ENCODE peak calls at places on chromosomes 11 and 22, in six cellular contexts. S, N, M, T, W and G are unnamed samples.

GRCh38 chr22:37197451-37198289 is 9.6 kb upstream of the C1QTNF6 start:
- DNase-seq in S (no peak), N (peak), M (peak), T (no peak), W (peak), G (no peak)

GRCh38 chr11:6646631-6647281 is 8.9 kb downstream of the DCHS1 start:
- DNase-seq in S (no peak), N (no peak), M (no peak), T (peak), W (peak), G (peak)

GRCh38 chr22:20437253-20438065 is at the start of gene SCARF2:
- DNase-seq in S (no peak), N (no peak), M (no peak), T (peak), W (peak), G (no peak)

GRCh38 chr22:38824587-38824986 is 19.2 kb downstream of the NPTXR start:
- DNase-seq in S (peak), N (peak), M (no peak), T (peak), W (peak), G (peak)

GRCh38 chr22:38477515-38477914 is 9.6 kb downstream of the KDELR3 start:
- DNase-seq in S (no peak), N (no peak), M (no peak), T (no peak), W (no peak), G (no peak)

GRCh38 chr11:46727952-46728658 is 9.1 kb downstream of the F2 start:
- DNase-seq in S (no peak), N (no peak), M (no peak), T (no peak), W (no peak), G (no peak)

GRCh38 chr11:128686745-128687177 is 7.1 kb upstream of the FLI1 start:
- DNase-seq in S (no peak), N (no peak), M (no peak), T (peak), W (peak), G (no peak)

GRCh38 chr11:8178297-8178696 is 9.5 kb upstream of the RIC3 start:
- DNase-seq in S (no peak), N (no peak), M (no peak), T (no peak), W (no peak), G (no peak)

GRCh38 chr11:114563077-114563476 is 3.4 kb upstream of the NXPE1 start:
- DNase-seq in S (no peak), N (no peak), M (peak), T (no peak), W (no peak), G (no peak)

GRCh38 chr11:59710136-59710847 is 3.4 kb downstream of the OR10V1 start:
- DNase-seq in S (peak), N (no peak), M (no peak), T (no peak), W (no peak), G (no peak)

GRCh38 chr11:121435796-121436511 is 16.2 kb upstream of the SORL1 start:
- DNase-seq in S (no peak), N (no peak), M (no peak), T (no peak), W (no peak), G (no peak)

GRCh38 chr22:42813501-42813900 is 43.6 kb downstream of the ARFGAP3 start:
- DNase-seq in S (no peak), N (no peak), M (no peak), T (no peak), W (no peak), G (no peak)

GRCh38 chr11:86814775-86815174 is 14.4 kb downstream of the PRSS23 start:
- DNase-seq in S (no peak), N (no peak), M (no peak), T (no peak), W (no peak), G (no peak)

GRCh38 chr11:115144014-115144413 is 360.2 kb downstream of the CADM1 start:
- DNase-seq in S (no peak), N (no peak), M (no peak), T (no peak), W (no peak), G (no peak)

GRCh38 chr11:120136356-120136755 is 1.6 kb downstream of the TRIM29 start:
- DNase-seq in S (no peak), N (no peak), M (no peak), T (no peak), W (no peak), G (no peak)

GRCh38 chr11:73340164-73340563 is 32.1 kb downstream of the ARHGEF17 start:
- DNase-seq in S (no peak), N (no peak), M (no peak), T (no peak), W (no peak), G (no peak)

GRCh38 chr11:12303431-12304149 is 73.8 kb upstream of the PARVA start:
- DNase-seq in S (no peak), N (no peak), M (no peak), T (no peak), W (no peak), G (no peak)

GRCh38 chr11:129333873-129334272 is 41.8 kb upstream of the BARX2 start:
- DNase-seq in S (no peak), N (no peak), M (no peak), T (no peak), W (no peak), G (no peak)

GRCh38 chr11:113896156-113896879 is 8.3 kb upstream of the HTR3B start:
- DNase-seq in S (no peak), N (peak), M (peak), T (no peak), W (no peak), G (no peak)

GRCh38 chr11:84420261-84420660 is 1134.1 kb upstream of the CCDC90B start:
- DNase-seq in S (no peak), N (no peak), M (no peak), T (no peak), W (no peak), G (no peak)

GRCh38 chr11:3169235-3169951 is 4.3 kb upstream of the OSBPL5 start:
- DNase-seq in S (no peak), N (peak), M (peak), T (peak), W (peak), G (no peak)

GRCh38 chr11:69309800-69310280 is 15.9 kb downstream of the MYEOV start:
- DNase-seq in S (no peak), N (no peak), M (no peak), T (no peak), W (no peak), G (no peak)

GRCh38 chr11:94664336-94664735 is 97.2 kb downstream of the PIWIL4 start:
- DNase-seq in S (no peak), N (peak), M (peak), T (no peak), W (no peak), G (no peak)

GRCh38 chr11:6022954-6023353 is 7.6 kb downstream of the OR56A1 start:
- DNase-seq in S (peak), N (peak), M (peak), T (no peak), W (no peak), G (no peak)

GRCh38 chr11:125954123-125954944 is 8.5 kb downstream of the VSIG10L2 start:
- DNase-seq in S (no peak), N (no peak), M (no peak), T (no peak), W (no peak), G (no peak)

GRCh38 chr11:108788565-108789199 is 123.8 kb downstream of the DDX10 start:
- DNase-seq in S (no peak), N (peak), M (peak), T (no peak), W (no peak), G (no peak)

GRCh38 chr11:67073908-67074307 is 17.3 kb downstream of the RHOD start:
- DNase-seq in S (no peak), N (no peak), M (no peak), T (no peak), W (no peak), G (no peak)

GRCh38 chr11:71428861-71429435 is 19.2 kb downstream of the DHCR7 start:
- DNase-seq in S (no peak), N (no peak), M (no peak), T (peak), W (no peak), G (no peak)

GRCh38 chr11:71423181-71423790 is 24.9 kb downstream of the DHCR7 start:
- DNase-seq in S (peak), N (no peak), M (no peak), T (no peak), W (no peak), G (no peak)

GRCh38 chr11:71426413-71426812 is 21.8 kb downstream of the DHCR7 start:
- DNase-seq in S (no peak), N (no peak), M (no peak), T (no peak), W (no peak), G (no peak)

GRCh38 chr11:71425851-71426250 is 22.3 kb downstream of the DHCR7 start:
- DNase-seq in S (no peak), N (no peak), M (no peak), T (no peak), W (no peak), G (no peak)

DNA sequence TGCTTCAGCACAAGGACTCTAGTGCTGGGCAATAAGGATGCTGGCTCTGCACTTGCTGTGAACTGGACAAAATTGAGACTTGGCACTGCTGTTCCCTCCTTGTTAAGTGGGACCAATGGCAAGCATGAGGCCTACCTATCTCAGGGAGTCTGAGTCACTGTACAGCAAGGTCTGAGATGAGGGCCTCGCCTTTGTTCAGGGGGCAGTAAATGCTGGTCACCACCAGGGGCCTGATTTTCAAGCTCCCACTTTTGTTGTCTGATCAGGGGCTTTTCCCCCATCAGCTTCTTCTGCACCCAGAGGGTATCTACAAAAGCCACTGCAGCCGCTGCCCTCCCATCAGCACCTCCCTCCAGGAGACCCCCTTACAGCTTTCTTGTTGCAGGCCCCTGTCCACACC is 22.8 kb downstream of the DHCR7 start:
- DNase-seq in S (no peak), N (no peak), M (no peak), T (no peak), W (no peak), G (no peak)
- TF ChIP-seq CTCF in S (peak), N (no peak), M (no peak), T (no peak), W (no peak), G (no peak)

DNA sequence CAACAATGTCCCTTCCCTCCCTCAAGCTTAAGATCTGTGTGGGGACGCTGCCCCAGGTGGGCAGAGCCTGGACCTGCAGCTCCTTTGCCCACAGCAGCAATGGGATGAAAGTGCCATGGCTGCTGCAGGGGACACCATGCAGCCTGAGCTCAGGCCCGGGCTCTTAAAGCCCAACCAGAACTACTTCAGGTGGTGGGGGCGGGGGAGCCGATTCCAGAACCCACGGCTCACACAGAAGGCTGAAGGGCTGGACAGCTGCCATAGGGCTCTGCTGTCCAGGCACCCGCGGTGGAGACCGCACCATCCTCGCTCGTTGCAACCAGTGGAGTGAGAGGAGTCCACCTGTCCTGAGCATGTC is 12.5 kb downstream of the CHID1 start:
- DNase-seq in S (no peak), N (peak), M (peak), T (no peak), W (no peak), G (no peak)
- TF ChIP-seq CTCF in S (peak), N (no peak), M (peak), T (peak), W (no peak), G (peak)

DNA sequence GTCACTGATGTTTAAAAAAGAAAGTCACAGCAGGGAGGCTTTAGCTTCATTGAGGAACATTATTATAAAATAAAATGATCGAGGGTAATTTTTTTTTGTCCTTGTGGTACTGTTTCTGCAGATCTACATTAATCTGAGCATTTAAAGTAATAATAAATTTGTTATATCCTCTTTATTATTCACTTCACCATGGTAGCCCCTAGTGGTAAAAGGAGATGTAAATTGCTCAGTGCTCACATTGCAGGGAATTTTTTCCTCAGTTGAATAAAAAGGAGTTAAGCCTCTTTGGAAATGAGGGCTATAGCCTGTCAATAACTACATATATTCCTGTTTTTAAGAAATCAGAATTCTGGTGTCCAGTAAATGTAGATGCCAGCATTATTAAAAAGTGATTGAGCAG is 99.7 kb upstream of the VPREB1 start:
- DNase-seq in S (no peak), N (no peak), M (no peak), T (no peak), W (no peak), G (no peak)
- TF ChIP-seq CTCF in S (peak), N (peak), M (peak), T (no peak), W (no peak), G (no peak)

GRCh38 chr22:29292379-29292778 is 14.1 kb upstream of the GAS2L1 start:
- DNase-seq in S (no peak), N (no peak), M (no peak), T (no peak), W (no peak), G (no peak)

GRCh38 chr22:29288837-29289236 is 17.6 kb upstream of the GAS2L1 start:
- DNase-seq in S (no peak), N (no peak), M (no peak), T (no peak), W (no peak), G (no peak)

GRCh38 chr22:29290061-29290460 is 16.4 kb upstream of the GAS2L1 start:
- DNase-seq in S (no peak), N (no peak), M (no peak), T (no peak), W (no peak), G (no peak)

DNA sequence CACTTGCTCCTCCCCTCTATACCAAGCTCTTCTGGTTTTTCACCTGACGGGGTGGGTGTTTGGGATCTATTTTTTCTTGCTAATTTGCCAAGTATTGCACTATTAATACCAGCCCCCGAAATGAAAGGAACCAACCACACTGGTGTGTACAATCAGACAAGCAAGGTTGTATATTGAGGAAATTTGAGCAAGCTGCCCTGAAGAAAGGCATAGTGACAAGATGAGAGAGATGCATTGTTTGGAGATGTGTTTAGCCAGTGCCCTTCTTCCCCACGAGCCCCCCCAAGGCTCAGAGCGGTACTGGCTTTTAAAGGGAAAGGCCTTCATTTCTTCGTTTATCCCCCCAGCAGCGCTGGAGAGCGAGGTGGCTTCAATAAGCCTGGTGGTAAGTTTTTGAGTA is 15.2 kb upstream of the GAS2L1 start:
- DNase-seq in S (no peak), N (no peak), M (no peak), T (no peak), W (no peak), G (no peak)
- TF ChIP-seq CTCF in S (no peak), N (no peak), M (no peak), T (no peak), W (no peak), G (no peak)

GRCh38 chr11:4495986-4496385 is 13.5 kb downstream of the OR52K1 start:
- DNase-seq in S (no peak), N (no peak), M (no peak), T (no peak), W (no peak), G (no peak)

GRCh38 chr11:4491878-4492606 is 9.6 kb downstream of the OR52K1 start:
- DNase-seq in S (no peak), N (no peak), M (no peak), T (no peak), W (no peak), G (no peak)

GRCh38 chr11:4495487-4495886 is 13.0 kb downstream of the OR52K1 start:
- DNase-seq in S (no peak), N (peak), M (no peak), T (no peak), W (no peak), G (no peak)

GRCh38 chr11:4496555-4497248 is 14.3 kb downstream of the OR52K1 start:
- DNase-seq in S (no peak), N (peak), M (no peak), T (no peak), W (no peak), G (no peak)

DNA sequence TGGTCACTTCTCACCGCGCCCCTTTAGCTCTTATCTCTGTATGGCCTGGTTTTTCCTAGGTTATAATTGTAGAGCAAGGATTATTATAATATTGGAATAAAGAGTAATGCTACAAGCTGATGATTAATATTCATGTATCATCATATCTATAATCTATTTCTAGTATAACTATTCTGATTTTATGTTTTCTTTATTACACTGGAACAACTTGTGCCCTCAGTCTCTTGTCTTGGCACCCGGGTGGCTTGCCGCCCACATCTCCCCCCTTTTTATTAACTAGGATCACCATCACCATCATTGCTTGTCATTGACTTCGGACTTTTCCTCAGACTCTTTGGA is 11.0 kb downstream of the OR52K1 start:
- DNase-seq in S (no peak), N (no peak), M (no peak), T (no peak), W (no peak), G (no peak)
- TF ChIP-seq CTCF in S (no peak), N (no peak), M (no peak), T (peak), W (no peak), G (no peak)

GRCh38 chr11:44760917-44761545 is 34.3 kb downstream of the TSPAN18 start:
- DNase-seq in S (peak), N (peak), M (peak), T (no peak), W (peak), G (peak)
- TF ChIP-seq CTCF in S (peak), N (no peak), M (no peak), T (peak), W (no peak), G (no peak)

GRCh38 chr11:64360403-64360980 is 1.5 kb downstream of the RPS6KA4 start:
- DNase-seq in S (no peak), N (no peak), M (no peak), T (no peak), W (no peak), G (no peak)

GRCh38 chr11:64358536-64358906 is 441 bp upstream of the RPS6KA4 start:
- DNase-seq in S (no peak), N (no peak), M (no peak), T (no peak), W (no peak), G (no peak)

GRCh38 chr11:64358907-64359711 is at the start of gene RPS6KA4:
- DNase-seq in S (no peak), N (peak), M (no peak), T (peak), W (peak), G (no peak)

GRCh38 chr11:64361659-64362058 is 2.7 kb downstream of the RPS6KA4 start:
- DNase-seq in S (no peak), N (no peak), M (no peak), T (no peak), W (no peak), G (no peak)

GRCh38 chr11:64359712-64360402 is 895 bp downstream of the RPS6KA4 start:
- DNase-seq in S (no peak), N (no peak), M (no peak), T (no peak), W (no peak), G (no peak)
- TF ChIP-seq CTCF in S (peak), N (no peak), M (no peak), T (no peak), W (no peak), G (no peak)

DNA sequence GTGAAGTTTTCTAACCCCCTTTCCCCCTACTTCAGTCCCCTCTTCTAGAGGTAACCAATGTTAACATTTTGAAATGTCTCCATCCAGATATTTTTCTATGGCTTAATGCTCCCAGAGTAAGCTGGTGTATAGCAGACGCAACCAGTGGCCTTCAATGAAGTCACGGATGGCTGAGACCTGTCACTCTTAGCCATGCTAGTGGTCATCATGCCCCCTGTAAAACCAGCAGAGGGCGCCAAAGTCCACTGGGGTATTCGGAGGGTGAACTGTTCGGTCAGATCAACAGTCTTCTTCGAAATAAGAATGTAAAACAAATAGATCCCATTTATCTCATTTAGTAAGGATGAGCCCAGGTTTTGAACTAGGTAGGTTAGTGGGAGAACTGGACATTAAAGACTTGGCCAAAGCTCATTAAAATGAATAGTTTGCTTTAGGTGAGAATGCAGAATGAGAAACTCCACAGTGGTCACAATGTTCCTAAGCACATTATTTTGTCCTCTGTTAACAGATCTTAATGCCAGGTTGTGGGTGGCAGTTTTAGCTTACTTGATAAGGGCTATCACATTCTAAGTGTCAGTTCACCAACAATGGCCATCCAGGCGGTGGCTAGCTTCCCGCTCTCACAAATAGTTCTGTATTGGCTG is 8.6 kb upstream of the MMP8 start:
- DNase-seq in S (peak), N (peak), M (peak), T (peak), W (peak), G (no peak)
- TF ChIP-seq CTCF in S (peak), N (peak), M (peak), T (peak), W (peak), G (peak)

GRCh38 chr22:23775779-23776375 is 3.2 kb downstream of the MMP11 start:
- DNase-seq in S (no peak), N (no peak), M (no peak), T (no peak), W (no peak), G (no peak)
- TF ChIP-seq CTCF in S (no peak), N (no peak), M (no peak), T (no peak), W (no peak), G (no peak)